ENCODE peak calls at places on chromosomes 1 and 21, in seven cellular contexts. B is GM12865, I is A549, F is neural progenitor cell, A is thoracic aorta, X is PC-3, C is natural killer cell. K is an unnamed sample.

GRCh38 chr1:182709225-182709764 is 24.9 kb upstream of the RGS8 start:
- DNase-seq in B (no peak), I (no peak), F (no peak), A (no peak), X (no peak), C (no peak), K (no peak)

GRCh38 chr1:116508090-116508983 is 62.5 kb downstream of the CD58 start:
- DNase-seq in B (no peak), I (no peak), F (no peak), A (no peak), X (peak; percentile 88), C (no peak), K (no peak)

GRCh38 chr1:151828931-151829330 is 2.7 kb downstream of the RORC start:
- DNase-seq in B (no peak), I (no peak), F (peak; percentile 88), A (no peak), X (peak; percentile 62), C (no peak), K (no peak)

GRCh38 chr1:3669971-3670431 is 17.7 kb downstream of the TP73 start:
- DNase-seq in B (no peak), I (no peak), F (no peak), A (no peak), X (no peak), C (no peak), K (no peak)

GRCh38 chr1:100834779-100835645 is 59.6 kb downstream of the EXTL2 start:
- DNase-seq in B (peak; percentile 47), I (peak; percentile 2), F (peak; percentile 9), A (no peak), X (peak; percentile 33), C (no peak), K (no peak)

GRCh38 chr1:241666419-241666818 is 14.3 kb downstream of the WDR64 start:
- DNase-seq in B (no peak), I (no peak), F (no peak), A (no peak), X (no peak), C (no peak), K (no peak)

GRCh38 chr1:212701910-212702309 is 2.3 kb upstream of the BATF3 start:
- DNase-seq in B (no peak), I (no peak), F (no peak), A (no peak), X (no peak), C (no peak), K (no peak)

GRCh38 chr21:39673736-39674135 is 61.0 kb downstream of the B3GALT5 start:
- DNase-seq in B (no peak), I (no peak), F (no peak), A (no peak), X (no peak), C (no peak), K (no peak)

GRCh38 chr1:22959545-22960360 is 12.9 kb downstream of the LACTBL1 start:
- DNase-seq in B (no peak), I (no peak), F (no peak), A (no peak), X (no peak), C (no peak), K (no peak)

GRCh38 chr1:214362188-214362882 is 81.4 kb downstream of the SMYD2 start:
- DNase-seq in B (no peak), I (no peak), F (no peak), A (no peak), X (no peak), C (no peak), K (no peak)

GRCh38 chr1:178388398-178389161 is 108.2 kb downstream of the CLEC20A start:
- DNase-seq in B (no peak), I (no peak), F (peak; percentile 29), A (no peak), X (no peak), C (no peak), K (no peak)

GRCh38 chr1:155133799-155134281 is 1.8 kb upstream of the SLC50A1 start:
- DNase-seq in B (no peak), I (no peak), F (no peak), A (no peak), X (no peak), C (no peak), K (no peak)

GRCh38 chr1:224730950-224731349 is 114.8 kb downstream of the CNIH3 start:
- DNase-seq in B (no peak), I (no peak), F (no peak), A (no peak), X (no peak), C (no peak), K (no peak)

GRCh38 chr1:108107658-108108057 is 92.5 kb downstream of the SLC25A24 start:
- DNase-seq in B (no peak), I (peak; percentile 7), F (no peak), A (no peak), X (peak; percentile 87), C (no peak), K (no peak)

GRCh38 chr1:40316595-40317393 is at the start of gene COL9A2:
- DNase-seq in B (peak; percentile 57), I (peak; percentile 18), F (peak; percentile 64), A (no peak), X (peak; percentile 45), C (peak; percentile 55), K (peak; percentile 79)

GRCh38 chr1:218362418-218363076 is 17.4 kb downstream of the TGFB2 start:
- DNase-seq in B (no peak), I (no peak), F (no peak), A (no peak), X (no peak), C (no peak), K (no peak)

GRCh38 chr1:234841710-234842231 is 231.8 kb upstream of the IRF2BP2 start:
- DNase-seq in B (peak; percentile 76), I (no peak), F (no peak), A (no peak), X (no peak), C (no peak), K (no peak)

GRCh38 chr1:15696956-15697521 is 12.9 kb downstream of the PLEKHM2 start:
- DNase-seq in B (peak; percentile 93), I (no peak), F (no peak), A (no peak), X (no peak), C (no peak), K (peak; percentile 60)

GRCh38 chr1:67647036-67647798 is 37.8 kb upstream of the GADD45A start:
- DNase-seq in B (no peak), I (no peak), F (no peak), A (no peak), X (peak; percentile 88), C (no peak), K (no peak)

GRCh38 chr21:29190920-29191319 is 60.5 kb downstream of the MAP3K7CL start:
- DNase-seq in B (no peak), I (no peak), F (no peak), A (no peak), X (no peak), C (no peak), K (no peak)

GRCh38 chr1:32291145-32291707 is 657 bp upstream of the HDAC1 start:
- DNase-seq in B (no peak), I (peak; percentile 55), F (no peak), A (no peak), X (peak; percentile 81), C (no peak), K (no peak)

GRCh38 chr1:167781558-167781957 is 59.8 kb downstream of the MPZL1 start:
- DNase-seq in B (no peak), I (no peak), F (no peak), A (no peak), X (no peak), C (no peak), K (no peak)

GRCh38 chr1:221783437-221783836 is 41.5 kb upstream of the DUSP10 start:
- DNase-seq in B (peak; percentile 44), I (no peak), F (no peak), A (no peak), X (no peak), C (no peak), K (no peak)

GRCh38 chr1:14598498-14599172 is at the start of gene KAZN:
- DNase-seq in B (peak; percentile 18), I (no peak), F (peak; percentile 91), A (no peak), X (peak; percentile 40), C (no peak), K (no peak)

GRCh38 chr21:44594406-44594916 is 2.2 kb upstream of the KRTAP10-6 start:
- DNase-seq in B (no peak), I (no peak), F (no peak), A (no peak), X (no peak), C (no peak), K (no peak)

DNA sequence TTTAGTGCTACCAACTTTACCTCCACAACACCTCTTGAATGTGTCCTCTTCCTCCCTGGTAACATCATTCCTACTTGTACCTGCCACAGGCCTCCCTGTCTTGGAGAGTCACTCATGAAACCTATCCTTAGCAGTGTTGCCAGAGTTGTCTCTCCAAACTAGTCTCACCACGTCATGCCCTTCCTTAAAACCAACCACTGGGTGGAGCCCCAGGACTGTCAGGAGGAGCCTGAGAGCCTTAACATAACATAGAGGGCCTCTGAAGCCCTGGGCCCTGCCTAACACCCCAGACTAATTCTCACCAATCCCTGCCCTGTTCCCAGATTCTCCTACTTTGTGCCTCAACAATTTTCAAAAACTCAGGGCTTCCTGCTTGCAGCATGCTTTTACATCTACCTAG is 65.3 kb downstream of the ZNF697 start:
- DNase-seq in B (peak; percentile 45), I (peak; percentile 8), F (peak; percentile 69), A (no peak), X (peak; percentile 82), C (no peak), K (no peak)
- TF ChIP-seq CTCF in B (peak; percentile 42), I (peak; percentile 36), F (peak; percentile 63), A (no peak), X (peak; percentile 77), C (no peak), K (no peak)

GRCh38 chr21:41188476-41189146 is 20.7 kb downstream of the BACE2 start:
- DNase-seq in B (no peak), I (no peak), F (no peak), A (no peak), X (no peak), C (no peak), K (no peak)
- TF ChIP-seq CTCF in B (no peak), I (no peak), F (no peak), A (no peak), X (no peak), C (no peak), K (no peak)

GRCh38 chr21:42540396-42540795 is 26.7 kb downstream of the SLC37A1 start:
- DNase-seq in B (no peak), I (no peak), F (no peak), A (no peak), X (no peak), C (no peak), K (no peak)
- TF ChIP-seq CTCF in B (no peak), I (no peak), F (no peak), A (no peak), X (no peak), C (no peak), K (no peak)

GRCh38 chr1:12052008-12052573 is 11.0 kb upstream of the TNFRSF8 start:
- DNase-seq in B (peak; percentile 98), I (peak; percentile 50), F (no peak), A (peak; percentile 38), X (peak; percentile 80), C (no peak), K (peak; percentile 45)

GRCh38 chr1:12048376-12048775 is 14.7 kb upstream of the TNFRSF8 start:
- DNase-seq in B (no peak), I (no peak), F (no peak), A (no peak), X (no peak), C (no peak), K (no peak)

GRCh38 chr1:12051361-12051760 is 11.7 kb upstream of the TNFRSF8 start:
- DNase-seq in B (no peak), I (no peak), F (no peak), A (no peak), X (no peak), C (no peak), K (no peak)

GRCh38 chr1:12047120-12047876 is 15.8 kb upstream of the TNFRSF8 start:
- DNase-seq in B (peak; percentile 95), I (no peak), F (no peak), A (no peak), X (no peak), C (peak; percentile 58), K (peak; percentile 43)

GRCh38 chr1:12049625-12050024 is 13.5 kb upstream of the TNFRSF8 start:
- DNase-seq in B (peak; percentile 47), I (no peak), F (no peak), A (no peak), X (no peak), C (no peak), K (no peak)
- TF ChIP-seq CTCF in B (peak; percentile 20), I (no peak), F (peak; percentile 31), A (no peak), X (no peak), C (no peak), K (no peak)